ENCODE peak calls at places on chromosomes 11 and 22, in ten cellular contexts. E is prostate gland, T is transverse colon, Z is spleen, G is stomach, C is breast epithelium, O is thyroid gland, B is body of pancreas, M is adrenal gland, Q is tibial nerve. V is an unnamed sample.

GRCh38 chr22:29203883-29204282 is 1.8 kb upstream of the EMID1 start:
- DNase-seq in E (no peak), T (no peak), Z (peak), G (no peak), C (no peak), O (no peak), B (no peak), M (no peak), Q (no peak), V (no peak)

GRCh38 chr11:30109774-30110173 is 92.9 kb upstream of the KCNA4 start:
- DNase-seq in E (no peak), T (no peak), Z (no peak), G (no peak), C (no peak), O (no peak), B (no peak), M (no peak), Q (no peak), V (no peak)

GRCh38 chr22:21807545-21807944 is 59.9 kb downstream of the MAPK1 start:
- DNase-seq in E (no peak), T (no peak), Z (no peak), G (no peak), C (no peak), O (no peak), B (no peak), M (no peak), Q (no peak), V (no peak)

GRCh38 chr11:83292709-83293435 is 6.7 kb upstream of the CCDC90B start:
- DNase-seq in E (peak), T (no peak), Z (no peak), G (no peak), C (no peak), O (peak), B (peak), M (peak), Q (no peak), V (no peak)

GRCh38 chr11:1162153-1162497 is 4.4 kb downstream of the MUC5AC start:
- DNase-seq in E (no peak), T (no peak), Z (no peak), G (no peak), C (no peak), O (no peak), B (no peak), M (no peak), Q (no peak), V (no peak)

GRCh38 chr22:45450931-45451651 is 37.6 kb downstream of the RIBC2 start:
- DNase-seq in E (peak), T (no peak), Z (no peak), G (no peak), C (no peak), O (no peak), B (no peak), M (no peak), Q (no peak), V (no peak)

GRCh38 chr11:122494171-122494570 is 161.4 kb upstream of the UBASH3B start:
- DNase-seq in E (no peak), T (no peak), Z (no peak), G (no peak), C (no peak), O (no peak), B (no peak), M (no peak), Q (no peak), V (no peak)

GRCh38 chr11:32118025-32118974 is 27.4 kb downstream of the RCN1 start:
- DNase-seq in E (no peak), T (no peak), Z (no peak), G (no peak), C (no peak), O (no peak), B (no peak), M (peak), Q (no peak), V (no peak)

GRCh38 chr11:10388096-10388495 is 67.0 kb upstream of the AMPD3 start:
- DNase-seq in E (no peak), T (no peak), Z (no peak), G (no peak), C (no peak), O (no peak), B (no peak), M (no peak), Q (no peak), V (no peak)

GRCh38 chr22:44292007-44292370 is 20.8 kb downstream of the SHISAL1 start:
- DNase-seq in E (no peak), T (no peak), Z (no peak), G (no peak), C (no peak), O (no peak), B (no peak), M (no peak), Q (no peak), V (no peak)

GRCh38 chr11:47992959-47993820 is 12.8 kb downstream of the PTPRJ start:
- DNase-seq in E (no peak), T (peak), Z (peak), G (no peak), C (no peak), O (peak), B (no peak), M (no peak), Q (no peak), V (no peak)

GRCh38 chr22:46043816-46044717 is 67.1 kb upstream of the WNT7B start:
- DNase-seq in E (peak), T (peak), Z (peak), G (peak), C (peak), O (peak), B (peak), M (no peak), Q (no peak), V (peak)

GRCh38 chr22:38739300-38740055 is 16.3 kb downstream of the SUN2 start:
- DNase-seq in E (no peak), T (no peak), Z (no peak), G (no peak), C (no peak), O (no peak), B (no peak), M (no peak), Q (no peak), V (no peak)

GRCh38 chr11:60871378-60872061 is 4.2 kb downstream of the ZP1 start:
- DNase-seq in E (no peak), T (no peak), Z (peak), G (peak), C (no peak), O (peak), B (no peak), M (no peak), Q (no peak), V (no peak)

GRCh38 chr22:19510919-19511341 is 13.3 kb downstream of the CLDN5 start:
- DNase-seq in E (no peak), T (no peak), Z (no peak), G (no peak), C (no peak), O (no peak), B (no peak), M (no peak), Q (no peak), V (no peak)

GRCh38 chr11:89203814-89204213 is 26.1 kb downstream of the TYR start:
- DNase-seq in E (no peak), T (no peak), Z (no peak), G (no peak), C (no peak), O (no peak), B (no peak), M (no peak), Q (no peak), V (no peak)

GRCh38 chr11:9731256-9731655 is 67.4 kb downstream of the SWAP70 start:
- DNase-seq in E (no peak), T (no peak), Z (no peak), G (no peak), C (no peak), O (no peak), B (no peak), M (no peak), Q (no peak), V (no peak)

GRCh38 chr22:20282901-20283673 is 15.0 kb upstream of the RTN4R start:
- DNase-seq in E (no peak), T (no peak), Z (no peak), G (no peak), C (no peak), O (no peak), B (no peak), M (no peak), Q (no peak), V (no peak)

GRCh38 chr22:36028646-36029405 is at the start of gene RBFOX2:
- DNase-seq in E (peak), T (peak), Z (peak), G (peak), C (peak), O (peak), B (peak), M (peak), Q (peak), V (peak)
- TF ChIP-seq POLR2A in E (peak), T (peak), Z (no peak), G (no peak), C (no peak), O (no peak), B (peak), M (peak), Q (no peak), V (peak)

GRCh38 chr11:105781807-105782206 is 171.9 kb downstream of the GRIA4 start:
- DNase-seq in E (no peak), T (no peak), Z (no peak), G (no peak), C (no peak), O (no peak), B (no peak), M (no peak), Q (no peak), V (no peak)
- TF ChIP-seq POLR2A in E (no peak), T (no peak), Z (no peak), G (no peak), C (no peak), O (no peak), B (no peak), M (no peak), Q (no peak), V (no peak)

GRCh38 chr11:64858467-64859401 is 14.3 kb upstream of the CDC42BPG start:
- DNase-seq in E (no peak), T (peak), Z (peak), G (peak), C (no peak), O (no peak), B (no peak), M (peak), Q (no peak), V (no peak)

GRCh38 chr11:64861227-64861970 is 16.9 kb upstream of the CDC42BPG start:
- DNase-seq in E (no peak), T (no peak), Z (peak), G (no peak), C (no peak), O (no peak), B (no peak), M (no peak), Q (no peak), V (no peak)

GRCh38 chr11:64862914-64863313 is 15.5 kb downstream of the EHD1 start:
- DNase-seq in E (no peak), T (no peak), Z (no peak), G (no peak), C (no peak), O (peak), B (no peak), M (no peak), Q (no peak), V (no peak)

GRCh38 chr11:64857485-64857884 is 13.0 kb upstream of the CDC42BPG start:
- DNase-seq in E (no peak), T (no peak), Z (no peak), G (no peak), C (no peak), O (no peak), B (no peak), M (no peak), Q (no peak), V (no peak)

DNA sequence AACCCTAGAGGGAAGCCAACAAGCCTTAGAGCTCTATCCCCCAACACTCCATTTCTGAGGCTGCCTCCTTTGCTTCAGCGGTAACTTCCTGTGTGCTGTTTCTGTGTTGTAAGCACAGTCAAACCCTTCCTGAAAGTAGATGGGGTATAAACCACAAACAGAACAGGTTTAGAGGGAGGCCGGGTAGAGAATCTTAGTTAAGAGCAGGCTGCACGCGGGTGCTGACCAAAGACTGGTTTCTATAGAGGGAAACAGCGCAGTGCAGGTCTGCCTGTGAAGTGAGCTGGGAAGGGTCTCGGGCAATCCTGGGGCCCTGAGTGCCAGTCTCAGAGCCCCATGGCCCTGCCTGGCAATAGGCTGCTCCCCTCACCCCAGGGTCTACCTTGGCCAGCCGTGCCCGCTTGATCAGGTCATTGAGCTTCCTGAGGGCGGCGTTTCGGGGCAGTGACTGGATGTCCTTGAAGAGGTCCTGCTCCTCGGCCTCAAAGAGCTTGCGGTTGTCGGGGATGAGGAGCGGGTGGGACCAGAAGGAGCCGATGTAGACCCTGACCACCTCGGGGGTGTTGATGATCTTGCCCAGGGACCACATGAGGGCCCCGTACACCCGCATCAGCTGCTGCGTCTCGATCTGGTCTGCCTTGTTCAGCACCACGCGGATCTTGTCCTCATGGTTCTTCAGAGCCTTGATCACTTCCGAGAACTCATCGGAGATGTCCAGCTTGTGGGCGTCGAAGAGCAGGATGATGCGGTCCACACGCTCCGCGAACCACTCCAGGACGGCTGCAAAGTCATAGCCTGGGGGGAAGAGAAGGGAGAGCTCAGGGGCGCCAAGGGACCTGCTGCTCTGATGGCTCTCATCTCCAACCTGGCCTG is 15.3 kb upstream of the CDC42BPG start:
- DNase-seq in E (no peak), T (peak), Z (peak), G (no peak), C (no peak), O (no peak), B (no peak), M (no peak), Q (no peak), V (no peak)
- TF ChIP-seq POLR2A in E (no peak), T (peak), Z (peak), G (no peak), C (no peak), O (no peak), B (no peak), M (no peak), Q (no peak), V (no peak)

GRCh38 chr22:32804036-32804435 is 2.5 kb downstream of the TIMP3 start:
- DNase-seq in E (no peak), T (no peak), Z (no peak), G (no peak), C (no peak), O (no peak), B (no peak), M (no peak), Q (no peak), V (no peak)

GRCh38 chr22:32802291-32802826 is 854 bp downstream of the TIMP3 start:
- DNase-seq in E (no peak), T (no peak), Z (no peak), G (no peak), C (no peak), O (no peak), B (no peak), M (no peak), Q (no peak), V (no peak)

GRCh38 chr22:32801436-32802290 is at the start of gene TIMP3:
- DNase-seq in E (peak), T (peak), Z (peak), G (peak), C (peak), O (peak), B (peak), M (peak), Q (peak), V (peak)

GRCh38 chr22:32804823-32805585 is 3.5 kb downstream of the TIMP3 start:
- DNase-seq in E (no peak), T (no peak), Z (no peak), G (no peak), C (no peak), O (peak), B (no peak), M (peak), Q (no peak), V (no peak)

GRCh38 chr22:32803020-32803758 is 1.7 kb downstream of the TIMP3 start:
- DNase-seq in E (no peak), T (no peak), Z (no peak), G (no peak), C (no peak), O (peak), B (no peak), M (no peak), Q (no peak), V (peak)
- TF ChIP-seq POLR2A in E (no peak), T (no peak), Z (no peak), G (no peak), C (no peak), O (no peak), B (no peak), M (no peak), Q (no peak), V (no peak)

DNA sequence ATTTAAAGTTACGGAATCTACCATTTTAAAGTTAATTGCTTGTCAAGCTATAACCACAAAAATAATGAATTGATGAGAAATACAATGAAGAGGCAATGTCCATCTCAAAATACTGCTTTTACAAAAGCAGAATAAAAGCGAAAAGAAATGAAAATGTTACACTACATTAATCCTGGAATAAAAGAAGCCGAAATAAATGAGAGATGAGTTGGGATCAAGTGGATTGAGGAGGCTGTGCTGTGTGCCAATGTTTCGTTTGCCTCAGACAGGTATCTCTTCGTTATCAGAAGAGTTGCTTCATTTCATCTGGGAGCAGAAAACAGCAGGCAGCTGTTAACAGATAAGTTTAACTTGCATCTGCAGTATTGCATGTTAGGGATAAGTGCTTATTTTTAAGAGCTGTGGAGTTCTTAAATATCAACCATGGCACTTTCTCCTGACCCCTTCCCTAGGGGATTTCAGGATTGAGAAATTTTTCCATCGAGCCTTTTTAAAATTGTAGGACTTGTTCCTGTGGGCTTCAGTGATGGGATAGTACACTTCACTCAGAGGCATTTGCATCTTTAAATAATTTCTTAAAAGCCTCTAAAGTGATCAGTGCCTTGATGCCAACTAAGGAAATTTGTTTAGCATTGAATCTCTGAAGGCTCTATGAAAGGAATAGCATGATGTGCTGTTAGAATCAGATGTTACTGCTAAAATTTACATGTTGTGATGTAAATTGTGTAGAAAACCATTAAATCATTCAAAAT is 4.2 kb downstream of the MALAT1 start:
- DNase-seq in E (no peak), T (no peak), Z (no peak), G (no peak), C (peak), O (no peak), B (no peak), M (peak), Q (no peak), V (peak)
- TF ChIP-seq POLR2A in E (peak), T (peak), Z (peak), G (no peak), C (peak), O (no peak), B (peak), M (peak), Q (peak), V (no peak)

V was measured in ovary.